ENCODE peak calls at places on chromosome 9, in eight cellular contexts. M, S, N, F, B, T, Q and X are unnamed samples.
A peak's percentile ranks its signal among the peaks of the same experiment; 100 is the strongest.

GRCh38 chr9:70609542-70610286 is 195.3 kb upstream of the KLF9 start:
- DNase-seq in M (peak; percentile 88), S (no peak), N (peak; percentile 85), F (no peak), B (no peak), T (peak; percentile 98), Q (peak; percentile 28), X (no peak)

GRCh38 chr9:72442212-72442607 is 77.2 kb upstream of the ZFAND5 start:
- DNase-seq in M (peak; percentile 47), S (no peak), N (peak; percentile 89), F (no peak), B (no peak), T (peak; percentile 88), Q (no peak), X (no peak)

GRCh38 chr9:127485995-127486394 is 34.7 kb downstream of the LRSAM1 start:
- DNase-seq in M (no peak), S (no peak), N (no peak), F (no peak), B (no peak), T (no peak), Q (no peak), X (no peak)

GRCh38 chr9:26947736-26948135 is 694 bp upstream of the PLAA start:
- DNase-seq in M (no peak), S (peak; percentile 13), N (no peak), F (no peak), B (no peak), T (no peak), Q (no peak), X (no peak)

GRCh38 chr9:83284766-83285165 is 221.8 kb upstream of the RASEF start:
- DNase-seq in M (no peak), S (no peak), N (no peak), F (no peak), B (no peak), T (no peak), Q (no peak), X (no peak)

GRCh38 chr9:19424176-19424779 is 15.5 kb downstream of the ACER2 start:
- DNase-seq in M (no peak), S (no peak), N (no peak), F (no peak), B (no peak), T (peak; percentile 57), Q (no peak), X (no peak)

GRCh38 chr9:61674882-61675281 is 485.0 kb downstream of the SPATA31A7 start:
- DNase-seq in M (no peak), S (no peak), N (no peak), F (no peak), B (no peak), T (no peak), Q (no peak), X (no peak)

GRCh38 chr9:112570731-112571167 is 84.1 kb downstream of the KIAA1958 start:
- DNase-seq in M (peak; percentile 25), S (no peak), N (no peak), F (no peak), B (no peak), T (no peak), Q (peak; percentile 78), X (peak; percentile 89)

GRCh38 chr9:71762900-71763653 is 5.2 kb downstream of the CEMIP2 start:
- DNase-seq in M (no peak), S (no peak), N (peak; percentile 57), F (no peak), B (no peak), T (peak; percentile 69), Q (no peak), X (peak; percentile 62)

GRCh38 chr9:21294325-21294724 is 10.8 kb downstream of the IFNA5 start:
- DNase-seq in M (peak; percentile 17), S (no peak), N (peak; percentile 91), F (no peak), B (no peak), T (no peak), Q (peak; percentile 19), X (peak; percentile 80)

GRCh38 chr9:99059074-99059894 is 45.6 kb upstream of the TGFBR1 start:
- DNase-seq in M (no peak), S (peak; percentile 73), N (no peak), F (no peak), B (no peak), T (no peak), Q (no peak), X (peak; percentile 27)

GRCh38 chr9:118170032-118170955 is 466.1 kb downstream of the TLR4 start:
- DNase-seq in M (peak; percentile 17), S (peak; percentile 16), N (peak; percentile 48), F (peak; percentile 66), B (peak; percentile 54), T (peak; percentile 18), Q (peak; percentile 21), X (peak; percentile 58)

GRCh38 chr9:79492092-79492995 is 79.4 kb upstream of the TLE4 start:
- DNase-seq in M (no peak), S (no peak), N (no peak), F (no peak), B (no peak), T (no peak), Q (no peak), X (no peak)

GRCh38 chr9:116233160-116233530 is 79.6 kb downstream of the PAPPA start:
- DNase-seq in M (no peak), S (no peak), N (no peak), F (no peak), B (no peak), T (no peak), Q (no peak), X (no peak)

GRCh38 chr9:121498487-121499176 is 1.0 kb downstream of the GGTA1 start:
- DNase-seq in M (peak; percentile 8), S (peak; percentile 13), N (peak; percentile 44), F (no peak), B (no peak), T (peak; percentile 58), Q (peak; percentile 23), X (no peak)

GRCh38 chr9:36867672-36868471 is 166.2 kb downstream of the PAX5 start:
- DNase-seq in M (no peak), S (no peak), N (no peak), F (no peak), B (no peak), T (no peak), Q (peak; percentile 72), X (peak; percentile 75)

GRCh38 chr9:108297025-108297424 is 558.8 kb downstream of the ACTL7B start:
- DNase-seq in M (peak; percentile 82), S (no peak), N (no peak), F (no peak), B (no peak), T (peak; percentile 97), Q (peak; percentile 24), X (no peak)

GRCh38 chr9:93295031-93295430 is 111.1 kb downstream of the WNK2 start:
- DNase-seq in M (no peak), S (peak; percentile 41), N (no peak), F (no peak), B (no peak), T (peak; percentile 3), Q (peak; percentile 37), X (peak; percentile 77)
- H3K4me3 ChIP-seq in M (no peak overlapping the region), S (peak overlapping the region; percentile 28), N (no peak overlapping the region), F (no peak overlapping the region), B (no peak overlapping the region), T (no peak overlapping the region), Q (no peak overlapping the region), X (no peak overlapping the region)

DNA sequence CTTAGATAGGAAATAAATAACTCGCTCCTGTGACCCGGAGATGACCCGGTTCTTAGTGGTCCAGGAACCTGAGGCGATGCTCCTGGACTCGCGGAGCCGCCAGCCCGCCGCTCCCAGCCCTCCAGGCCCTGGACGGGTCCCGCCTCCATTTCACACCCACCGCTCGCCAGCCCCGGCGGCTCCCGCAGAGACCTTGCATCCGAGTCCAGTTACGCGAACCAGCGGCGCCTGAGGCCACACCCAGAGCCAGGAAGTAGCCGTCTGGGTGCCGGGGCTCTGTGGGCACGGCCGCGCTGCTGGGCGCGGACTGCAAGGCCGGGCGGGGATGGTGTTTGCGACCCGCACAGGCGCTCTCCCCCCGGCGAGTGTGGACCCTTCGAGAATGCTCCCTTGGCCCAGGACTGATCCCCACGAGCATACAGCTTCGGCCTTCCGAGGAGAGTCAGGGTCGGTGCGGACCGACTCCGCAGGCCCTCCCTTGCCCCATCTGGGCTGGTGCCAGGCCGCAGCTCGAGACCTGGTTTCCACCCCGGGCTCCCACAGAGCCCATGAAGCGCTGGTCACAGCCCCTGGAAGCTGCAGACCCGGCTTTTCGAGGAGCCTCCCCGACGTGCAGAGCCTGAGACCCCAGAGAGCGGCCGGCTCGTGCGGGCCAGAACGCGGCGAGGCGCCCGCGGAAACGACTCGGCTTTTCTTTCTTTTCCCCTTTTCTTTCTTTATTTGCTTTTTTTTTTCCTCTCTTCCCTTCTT is 5.2 kb upstream of the BARX1 start:
- DNase-seq in M (no peak), S (no peak), N (no peak), F (no peak), B (no peak), T (no peak), Q (peak; percentile 37), X (peak; percentile 49)
- H3K4me3 ChIP-seq in M (no peak overlapping the region), S (no peak overlapping the region), N (no peak overlapping the region), F (no peak overlapping the region), B (no peak overlapping the region), T (no peak overlapping the region), Q (no peak overlapping the region), X (no peak overlapping the region)

GRCh38 chr9:6644346-6645152 is 980 bp downstream of the GLDC start:
- DNase-seq in M (no peak), S (no peak), N (no peak), F (peak; percentile 5), B (no peak), T (no peak), Q (no peak), X (no peak)

GRCh38 chr9:6641561-6641960 is 4.0 kb downstream of the GLDC start:
- DNase-seq in M (no peak), S (no peak), N (no peak), F (no peak), B (no peak), T (no peak), Q (no peak), X (no peak)

GRCh38 chr9:6645153-6646027 is at the start of gene GLDC:
- DNase-seq in M (no peak), S (no peak), N (peak; percentile 41), F (peak; percentile 79), B (peak; percentile 39), T (no peak), Q (peak; percentile 72), X (peak; percentile 69)

GRCh38 chr9:6641961-6642360 is 3.6 kb downstream of the GLDC start:
- DNase-seq in M (no peak), S (no peak), N (peak; percentile 29), F (no peak), B (no peak), T (no peak), Q (no peak), X (no peak)

GRCh38 chr9:6646028-6646636 is 603 bp upstream of the GLDC start:
- DNase-seq in M (no peak), S (no peak), N (no peak), F (no peak), B (no peak), T (no peak), Q (no peak), X (no peak)
- H3K4me3 ChIP-seq in M (peak overlapping the region; percentile 29), S (no peak overlapping the region), N (peak overlapping the region; percentile 28), F (peak overlapping the region; percentile 45), B (peak overlapping the region; percentile 34), T (peak overlapping the region; percentile 37), Q (peak overlapping the region; percentile 28), X (no peak overlapping the region)

GRCh38 chr9:134231767-134232166 is 67.4 kb upstream of the RNU6ATAC start:
- DNase-seq in M (no peak), S (no peak), N (no peak), F (no peak), B (no peak), T (no peak), Q (no peak), X (no peak)
- H3K4me3 ChIP-seq in M (no peak overlapping the region), S (no peak overlapping the region), N (no peak overlapping the region), F (no peak overlapping the region), B (no peak overlapping the region), T (no peak overlapping the region), Q (no peak overlapping the region), X (no peak overlapping the region)